ENCODE peak calls at places on chromosomes 16 and 17, in ten cellular contexts. B is NCI-H510A treated with DMSO at 0.1 percent for 48 hours; V is activated T-cell treated with anti-CD3 and anti-CD28 coated beads for 1 hour; Q is CD4-positive, alpha-beta T cell; U is progenitor cell of endocrine pancreas; H is central memory CD4-positive, alpha-beta T cell; R is endothelial cell of umbilical vein; G is activated T-helper 2 cell treated with anti-CD3 and anti-CD28 coated beads, Interferon-gamma antibody, Interleukin-2, Interleukin-4, amounts not matched to agents 10 μg/mL and 5 μg/mL and 100 μg/mL, durations not matched to agents 14 hours and 24 hours and 36 hours; K is DMS 273 treated with DMSO at 0.1 percent for 48 hours; M is left cardiac atrium. Y is an unnamed sample.
A peak's percentile ranks its signal among the peaks of the same experiment; 100 is the strongest.

GRCh38 chr16:907819-908218 is 63.0 kb downstream of the LMF1 start:
- DNase-seq in B (no peak), V (no peak), Q (no peak), U (no peak), H (no peak), R (no peak), G (no peak), K (no peak), M (no peak), Y (no peak)

GRCh38 chr17:78263063-78263735 is 31.8 kb downstream of the TMEM235 start:
- DNase-seq in B (no peak), V (no peak), Q (no peak), U (no peak), H (no peak), R (peak; percentile 40), G (no peak), K (no peak), M (peak; percentile 78), Y (no peak)

GRCh38 chr17:78669975-78670518 is 92.9 kb upstream of the DNAH17 start:
- DNase-seq in B (no peak), V (no peak), Q (no peak), U (no peak), H (no peak), R (no peak), G (no peak), K (no peak), M (no peak), Y (no peak)

GRCh38 chr17:21678451-21679081 is 13.8 kb upstream of the KCNJ18 start:
- DNase-seq in B (peak; percentile 17), V (no peak), Q (no peak), U (no peak), H (no peak), R (no peak), G (no peak), K (peak; percentile 1), M (no peak), Y (no peak)

GRCh38 chr16:84700518-84701277 is 898 bp downstream of the USP10 start:
- DNase-seq in B (no peak), V (peak; percentile 20), Q (no peak), U (no peak), H (peak; percentile 48), R (peak; percentile 46), G (peak; percentile 49), K (no peak), M (no peak), Y (peak; percentile 49)

GRCh38 chr17:42247734-42248133 is 28.5 kb downstream of the STAT5B start:
- DNase-seq in B (no peak), V (no peak), Q (no peak), U (no peak), H (no peak), R (no peak), G (no peak), K (no peak), M (no peak), Y (no peak)

GRCh38 chr17:6061290-6061689 is 8.9 kb upstream of the WSCD1 start:
- DNase-seq in B (no peak), V (no peak), Q (no peak), U (no peak), H (no peak), R (peak; percentile 85), G (no peak), K (no peak), M (no peak), Y (no peak)

GRCh38 chr17:67246648-67247415 is 1.8 kb upstream of the HELZ start:
- DNase-seq in B (no peak), V (no peak), Q (peak; percentile 29), U (peak; percentile 13), H (peak; percentile 68), R (peak; percentile 28), G (no peak), K (no peak), M (peak; percentile 36), Y (peak; percentile 39)

GRCh38 chr17:44915321-44915726 is at the start of gene GFAP:
- DNase-seq in B (no peak), V (no peak), Q (no peak), U (no peak), H (no peak), R (no peak), G (no peak), K (no peak), M (no peak), Y (no peak)

GRCh38 chr17:46894476-46895151 is 28.3 kb upstream of the GOSR2 start:
- DNase-seq in B (no peak), V (no peak), Q (no peak), U (no peak), H (no peak), R (no peak), G (no peak), K (no peak), M (peak; percentile 37), Y (no peak)

GRCh38 chr17:17679748-17680147 is 1.5 kb upstream of the RAI1 start:
- DNase-seq in B (no peak), V (no peak), Q (no peak), U (no peak), H (no peak), R (no peak), G (no peak), K (no peak), M (no peak), Y (no peak)

GRCh38 chr17:9003355-9004131 is 17.8 kb upstream of the NTN1 start:
- DNase-seq in B (no peak), V (no peak), Q (no peak), U (peak; percentile 22), H (no peak), R (no peak), G (no peak), K (no peak), M (peak; percentile 47), Y (no peak)

GRCh38 chr17:49565948-49566491 is 9.7 kb upstream of the NXPH3 start:
- DNase-seq in B (peak; percentile 86), V (no peak), Q (no peak), U (no peak), H (no peak), R (no peak), G (no peak), K (no peak), M (peak; percentile 86), Y (no peak)

GRCh38 chr16:57480127-57480753 is 6.1 kb downstream of the DOK4 start:
- DNase-seq in B (no peak), V (no peak), Q (no peak), U (no peak), H (no peak), R (no peak), G (no peak), K (no peak), M (peak; percentile 72), Y (peak; percentile 89)

GRCh38 chr16:72878301-72879269 is 169.3 kb downstream of the ZFHX3 start:
- DNase-seq in B (no peak), V (no peak), Q (no peak), U (no peak), H (no peak), R (no peak), G (no peak), K (no peak), M (no peak), Y (no peak)

GRCh38 chr17:28576758-28577465 is at the start of gene ALDOC:
- DNase-seq in B (peak; percentile 97), V (peak; percentile 98), Q (peak; percentile 99), U (peak; percentile 84), H (peak; percentile 96), R (peak; percentile 89), G (peak; percentile 97), K (peak; percentile 79), M (peak; percentile 98), Y (peak; percentile 97)

GRCh38 chr16:28292731-28293588 is 635 bp downstream of the SBK1 start:
- DNase-seq in B (peak; percentile 87), V (no peak), Q (peak; percentile 23), U (peak; percentile 65), H (peak; percentile 24), R (no peak), G (no peak), K (no peak), M (no peak), Y (peak; percentile 37)

GRCh38 chr17:32461853-32462617 is 17.7 kb downstream of the PSMD11 start:
- DNase-seq in B (peak; percentile 61), V (peak; percentile 63), Q (peak; percentile 42), U (peak; percentile 28), H (peak; percentile 56), R (peak; percentile 69), G (peak; percentile 43), K (peak; percentile 12), M (peak; percentile 56), Y (no peak)

GRCh38 chr16:870856-871561 is 70.5 kb upstream of the GNG13 start:
- DNase-seq in B (no peak), V (no peak), Q (no peak), U (no peak), H (no peak), R (no peak), G (no peak), K (no peak), M (peak; percentile 19), Y (no peak)